ENCODE peak calls at places on chromosome 13, in six cellular contexts. Z is activated CD4-positive, alpha-beta T cell treated with anti-CD3 and anti-CD28 coated beads, Interleukin-2, amount 50 U/mL, for 1 hour; Y is Calu3; G is effector memory CD4-positive, alpha-beta T cell; O is T-helper 2 cell; M is esophagus muscularis mucosa. T is an unnamed sample.

GRCh38 chr13:46936525-46936924 is 39.7 kb upstream of the HTR2A start:
- DNase-seq in Z (no peak), Y (no peak), G (no peak), O (no peak), M (no peak), T (no peak)

GRCh38 chr13:89966524-89966923 is 1381.0 kb upstream of the MIR17HG start:
- DNase-seq in Z (no peak), Y (no peak), G (no peak), O (no peak), M (no peak), T (no peak)

GRCh38 chr13:34867590-34867989 is 74.5 kb upstream of the NBEA start:
- DNase-seq in Z (no peak), Y (no peak), G (no peak), O (no peak), M (no peak), T (no peak)

GRCh38 chr13:75360170-75360569 is 121.8 kb downstream of the TBC1D4 start:
- DNase-seq in Z (no peak), Y (no peak), G (no peak), O (no peak), M (no peak), T (no peak)

GRCh38 chr13:21673592-21674270 is 2.9 kb downstream of the FGF9 start:
- DNase-seq in Z (peak; percentile 26), Y (peak; percentile 36), G (peak; percentile 1), O (no peak), M (no peak), T (peak; percentile 52)

GRCh38 chr13:64704121-64704520 is 2526.0 kb downstream of the PCDH9 start:
- DNase-seq in Z (no peak), Y (no peak), G (no peak), O (no peak), M (no peak), T (no peak)

GRCh38 chr13:37211542-37211941 is 106.1 kb upstream of the CSNK1A1L start:
- DNase-seq in Z (no peak), Y (no peak), G (no peak), O (no peak), M (no peak), T (no peak)

GRCh38 chr13:83377486-83377885 is 504.8 kb downstream of the SLITRK1 start:
- DNase-seq in Z (no peak), Y (no peak), G (no peak), O (no peak), M (no peak), T (no peak)

GRCh38 chr13:99123101-99124045 is 77.3 kb upstream of the UBAC2 start:
- DNase-seq in Z (no peak), Y (no peak), G (no peak), O (no peak), M (no peak), T (no peak)

GRCh38 chr13:43953370-43953769 is 73.7 kb downstream of the LACC1 start:
- DNase-seq in Z (no peak), Y (no peak), G (no peak), O (no peak), M (no peak), T (no peak)

GRCh38 chr13:90541346-90541745 is 806.1 kb upstream of the MIR17HG start:
- DNase-seq in Z (no peak), Y (no peak), G (no peak), O (no peak), M (no peak), T (no peak)

GRCh38 chr13:44504146-44504545 is 72.0 kb downstream of the TSC22D1 start:
- DNase-seq in Z (no peak), Y (no peak), G (no peak), O (no peak), M (no peak), T (no peak)

GRCh38 chr13:51643114-51643881 is 59.0 kb downstream of the WDFY2 start:
- DNase-seq in Z (no peak), Y (no peak), G (no peak), O (no peak), M (no peak), T (no peak)

GRCh38 chr13:20401958-20402856 is 123.5 kb downstream of the CRYL1 start:
- DNase-seq in Z (no peak), Y (no peak), G (no peak), O (no peak), M (no peak), T (no peak)

GRCh38 chr13:111852701-111853100 is 214.2 kb upstream of the SOX1 start:
- DNase-seq in Z (no peak), Y (no peak), G (no peak), O (no peak), M (peak; percentile 75), T (no peak)

GRCh38 chr13:98525852-98526512 is 50.9 kb downstream of the STK24 start:
- DNase-seq in Z (no peak), Y (no peak), G (no peak), O (no peak), M (no peak), T (no peak)

GRCh38 chr13:86193281-86193680 is 394.1 kb upstream of the SLITRK6 start:
- DNase-seq in Z (no peak), Y (no peak), G (no peak), O (no peak), M (no peak), T (no peak)

GRCh38 chr13:112880221-112880641 is 88.8 kb upstream of the MCF2L start:
- DNase-seq in Z (no peak), Y (no peak), G (no peak), O (no peak), M (no peak), T (no peak)

GRCh38 chr13:39815345-39816111 is 160.1 kb downstream of the COG6 start:
- DNase-seq in Z (no peak), Y (no peak), G (no peak), O (no peak), M (no peak), T (no peak)

GRCh38 chr13:75178436-75178835 is 303.5 kb downstream of the TBC1D4 start:
- DNase-seq in Z (no peak), Y (no peak), G (no peak), O (no peak), M (no peak), T (no peak)

GRCh38 chr13:35826626-35827254 is 304.4 kb downstream of the DCLK1 start:
- DNase-seq in Z (no peak), Y (peak; percentile 5), G (no peak), O (no peak), M (no peak), T (no peak)

GRCh38 chr13:54185785-54186184 is 1157.2 kb downstream of the OLFM4 start:
- DNase-seq in Z (no peak), Y (no peak), G (no peak), O (no peak), M (no peak), T (no peak)

GRCh38 chr13:45367358-45367757 is 26.4 kb upstream of the TPT1 start:
- DNase-seq in Z (peak; percentile 86), Y (peak; percentile 88), G (peak; percentile 84), O (peak; percentile 83), M (no peak), T (peak; percentile 85)

GRCh38 chr13:74586839-74587238 is 452.6 kb upstream of the KLF12 start:
- DNase-seq in Z (no peak), Y (no peak), G (no peak), O (no peak), M (no peak), T (no peak)

GRCh38 chr13:99281811-99282263 is 23.7 kb upstream of the GPR18 start:
- DNase-seq in Z (peak; percentile 62), Y (no peak), G (peak; percentile 55), O (no peak), M (no peak), T (peak; percentile 72)

GRCh38 chr13:36981156-36981743 is 17.9 kb downstream of the ALG5 start:
- DNase-seq in Z (no peak), Y (no peak), G (no peak), O (no peak), M (no peak), T (no peak)

T was measured in CD4-positive, alpha-beta memory T cell.